ENCODE peak calls at places on chromosome 17, in eight cellular contexts. One of them, this sample, is unnamed.

GRCh38 chr17:80746262-80746935 is 201.8 kb downstream of the RPTOR start:
- DNase-seq in ovary: no peak
- DNase-seq in upper lobe of right lung: no peak
- DNase-seq in RWPE1: no peak
- DNase-seq in left ventricle myocardium inferior: no peak
- DNase-seq in neural progenitor cell: no peak
- DNase-seq in B cell: no peak
- DNase-seq in uterus: no peak
- DNase-seq in this sample: no peak

GRCh38 chr17:36597229-36597628 is 4.2 kb upstream of the MRM1 start:
- DNase-seq in ovary: no peak
- DNase-seq in upper lobe of right lung: peak
- DNase-seq in RWPE1: no peak
- DNase-seq in left ventricle myocardium inferior: no peak
- DNase-seq in neural progenitor cell: no peak
- DNase-seq in B cell: no peak
- DNase-seq in uterus: no peak
- DNase-seq in this sample: no peak

GRCh38 chr17:17778308-17779014 is 58.3 kb downstream of the SREBF1 start:
- DNase-seq in ovary: peak
- DNase-seq in upper lobe of right lung: no peak
- DNase-seq in RWPE1: no peak
- DNase-seq in left ventricle myocardium inferior: peak
- DNase-seq in neural progenitor cell: no peak
- DNase-seq in B cell: no peak
- DNase-seq in uterus: peak
- DNase-seq in this sample: no peak

GRCh38 chr17:11899494-11899893 is 97.8 kb downstream of the ZNF18 start:
- DNase-seq in ovary: no peak
- DNase-seq in upper lobe of right lung: no peak
- DNase-seq in RWPE1: no peak
- DNase-seq in left ventricle myocardium inferior: no peak
- DNase-seq in neural progenitor cell: peak
- DNase-seq in B cell: no peak
- DNase-seq in uterus: no peak
- DNase-seq in this sample: no peak

GRCh38 chr17:45320931-45321461 is 4.2 kb upstream of the MAP3K14 start:
- DNase-seq in ovary: no peak
- DNase-seq in upper lobe of right lung: no peak
- DNase-seq in RWPE1: peak
- DNase-seq in left ventricle myocardium inferior: no peak
- DNase-seq in neural progenitor cell: no peak
- DNase-seq in B cell: no peak
- DNase-seq in uterus: peak
- DNase-seq in this sample: peak

GRCh38 chr17:63611354-63611753 is 10.7 kb downstream of the TACO1 start:
- DNase-seq in ovary: no peak
- DNase-seq in upper lobe of right lung: no peak
- DNase-seq in RWPE1: no peak
- DNase-seq in left ventricle myocardium inferior: no peak
- DNase-seq in neural progenitor cell: no peak
- DNase-seq in B cell: no peak
- DNase-seq in uterus: no peak
- DNase-seq in this sample: no peak

GRCh38 chr17:28634211-28634865 is 10.6 kb downstream of the BLTP2 start:
- DNase-seq in ovary: no peak
- DNase-seq in upper lobe of right lung: no peak
- DNase-seq in RWPE1: no peak
- DNase-seq in left ventricle myocardium inferior: no peak
- DNase-seq in neural progenitor cell: no peak
- DNase-seq in B cell: no peak
- DNase-seq in uterus: no peak
- DNase-seq in this sample: no peak

GRCh38 chr17:36920032-36921000 is 17.0 kb upstream of the LHX1 start:
- DNase-seq in ovary: no peak
- DNase-seq in upper lobe of right lung: no peak
- DNase-seq in RWPE1: peak
- DNase-seq in left ventricle myocardium inferior: no peak
- DNase-seq in neural progenitor cell: peak
- DNase-seq in B cell: no peak
- DNase-seq in uterus: no peak
- DNase-seq in this sample: peak

GRCh38 chr17:58487589-58488427 is at the start of gene HSF5:
- DNase-seq in ovary: peak
- DNase-seq in upper lobe of right lung: peak
- DNase-seq in RWPE1: no peak
- DNase-seq in left ventricle myocardium inferior: peak
- DNase-seq in neural progenitor cell: no peak
- DNase-seq in B cell: peak
- DNase-seq in uterus: no peak
- DNase-seq in this sample: no peak

GRCh38 chr17:17506893-17507464 is 10.8 kb upstream of the RASD1 start:
- DNase-seq in ovary: peak
- DNase-seq in upper lobe of right lung: peak
- DNase-seq in RWPE1: no peak
- DNase-seq in left ventricle myocardium inferior: peak
- DNase-seq in neural progenitor cell: no peak
- DNase-seq in B cell: no peak
- DNase-seq in uterus: no peak
- DNase-seq in this sample: no peak

GRCh38 chr17:27581016-27581415 is 50.0 kb upstream of the LGALS9 start:
- DNase-seq in ovary: no peak
- DNase-seq in upper lobe of right lung: no peak
- DNase-seq in RWPE1: no peak
- DNase-seq in left ventricle myocardium inferior: no peak
- DNase-seq in neural progenitor cell: no peak
- DNase-seq in B cell: no peak
- DNase-seq in uterus: no peak
- DNase-seq in this sample: no peak

GRCh38 chr17:42072323-42073187 is 22.2 kb upstream of the C17orf113 start:
- DNase-seq in ovary: peak
- DNase-seq in upper lobe of right lung: peak
- DNase-seq in RWPE1: no peak
- DNase-seq in left ventricle myocardium inferior: no peak
- DNase-seq in neural progenitor cell: peak
- DNase-seq in B cell: peak
- DNase-seq in uterus: no peak
- DNase-seq in this sample: peak
- TF ChIP-seq CTCF in ovary: no peak
- TF ChIP-seq CTCF in upper lobe of right lung: peak
- TF ChIP-seq CTCF in RWPE1: no peak
- TF ChIP-seq CTCF in left ventricle myocardium inferior: no peak
- TF ChIP-seq CTCF in neural progenitor cell: no peak
- TF ChIP-seq CTCF in B cell: no peak
- TF ChIP-seq CTCF in uterus: no peak
- TF ChIP-seq CTCF in this sample: no peak

GRCh38 chr17:42118545-42118944 is 2.6 kb downstream of the KAT2A start:
- DNase-seq in ovary: no peak
- DNase-seq in upper lobe of right lung: no peak
- DNase-seq in RWPE1: no peak
- DNase-seq in left ventricle myocardium inferior: no peak
- DNase-seq in neural progenitor cell: peak
- DNase-seq in B cell: peak
- DNase-seq in uterus: no peak
- DNase-seq in this sample: peak
- TF ChIP-seq CTCF in ovary: no peak
- TF ChIP-seq CTCF in upper lobe of right lung: peak
- TF ChIP-seq CTCF in RWPE1: peak
- TF ChIP-seq CTCF in left ventricle myocardium inferior: peak
- TF ChIP-seq CTCF in neural progenitor cell: peak
- TF ChIP-seq CTCF in B cell: peak
- TF ChIP-seq CTCF in uterus: no peak
- TF ChIP-seq CTCF in this sample: peak

GRCh38 chr17:8965394-8966168 is at the start of gene PIK3R5:
- DNase-seq in ovary: peak
- DNase-seq in upper lobe of right lung: peak
- DNase-seq in RWPE1: peak
- DNase-seq in left ventricle myocardium inferior: peak
- DNase-seq in neural progenitor cell: peak
- DNase-seq in B cell: peak
- DNase-seq in uterus: no peak
- DNase-seq in this sample: no peak
- TF ChIP-seq CTCF in ovary: no peak
- TF ChIP-seq CTCF in upper lobe of right lung: no peak
- TF ChIP-seq CTCF in RWPE1: no peak
- TF ChIP-seq CTCF in left ventricle myocardium inferior: no peak
- TF ChIP-seq CTCF in neural progenitor cell: peak
- TF ChIP-seq CTCF in B cell: peak
- TF ChIP-seq CTCF in uterus: no peak
- TF ChIP-seq CTCF in this sample: no peak

DNA sequence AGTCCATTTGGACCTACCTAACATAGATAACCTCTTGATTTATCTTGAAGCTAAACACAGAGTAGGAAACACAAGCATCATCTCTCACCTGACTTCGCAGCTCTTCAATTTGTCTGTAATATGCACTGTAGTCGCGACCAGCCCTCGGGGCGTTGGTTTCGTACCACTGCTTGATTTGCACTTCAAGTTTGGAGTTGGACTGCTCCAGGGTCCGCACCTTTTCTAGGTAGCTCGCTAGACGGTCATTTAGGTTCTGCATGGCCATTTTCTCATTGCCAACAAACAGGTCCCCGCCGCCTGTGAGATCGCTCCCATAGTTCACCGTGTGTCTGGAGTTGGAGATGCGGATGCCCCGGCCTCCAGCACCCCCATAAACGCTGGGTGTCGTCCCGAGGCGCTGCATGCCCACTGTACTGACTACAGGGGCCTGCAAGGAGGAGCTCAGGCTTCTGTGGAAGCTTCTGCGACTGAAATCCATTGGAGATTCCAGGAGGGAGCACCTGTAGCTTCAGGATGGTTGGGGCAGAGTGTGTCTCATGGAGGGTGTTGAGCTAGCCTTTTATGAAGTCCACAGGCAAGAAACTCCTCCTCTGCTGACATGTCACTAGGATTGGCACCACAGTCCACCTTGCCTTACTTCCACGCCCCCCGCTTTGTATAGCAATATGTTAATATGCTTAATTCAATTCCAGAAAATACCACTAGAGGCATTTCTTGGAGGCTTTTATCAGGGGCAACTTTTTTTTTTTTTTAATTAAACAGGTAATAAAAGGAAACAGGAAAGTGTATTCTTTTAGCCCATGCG is at the start of gene KRT20:
- DNase-seq in ovary: no peak
- DNase-seq in upper lobe of right lung: no peak
- DNase-seq in RWPE1: peak
- DNase-seq in left ventricle myocardium inferior: no peak
- DNase-seq in neural progenitor cell: no peak
- DNase-seq in B cell: no peak
- DNase-seq in uterus: no peak
- DNase-seq in this sample: no peak
- TF ChIP-seq CTCF in ovary: no peak
- TF ChIP-seq CTCF in upper lobe of right lung: no peak
- TF ChIP-seq CTCF in RWPE1: peak
- TF ChIP-seq CTCF in left ventricle myocardium inferior: no peak
- TF ChIP-seq CTCF in neural progenitor cell: peak
- TF ChIP-seq CTCF in B cell: no peak
- TF ChIP-seq CTCF in uterus: no peak
- TF ChIP-seq CTCF in this sample: peak

GRCh38 chr17:79169861-79170260 is 95.2 kb downstream of the ENGASE start:
- DNase-seq in ovary: no peak
- DNase-seq in upper lobe of right lung: no peak
- DNase-seq in RWPE1: no peak
- DNase-seq in left ventricle myocardium inferior: no peak
- DNase-seq in neural progenitor cell: no peak
- DNase-seq in B cell: no peak
- DNase-seq in uterus: no peak
- DNase-seq in this sample: no peak

GRCh38 chr17:79167486-79167885 is 92.9 kb downstream of the ENGASE start:
- DNase-seq in ovary: no peak
- DNase-seq in upper lobe of right lung: no peak
- DNase-seq in RWPE1: no peak
- DNase-seq in left ventricle myocardium inferior: no peak
- DNase-seq in neural progenitor cell: no peak
- DNase-seq in B cell: no peak
- DNase-seq in uterus: no peak
- DNase-seq in this sample: no peak

GRCh38 chr17:79169366-79169765 is 94.7 kb downstream of the ENGASE start:
- DNase-seq in ovary: no peak
- DNase-seq in upper lobe of right lung: no peak
- DNase-seq in RWPE1: no peak
- DNase-seq in left ventricle myocardium inferior: no peak
- DNase-seq in neural progenitor cell: no peak
- DNase-seq in B cell: no peak
- DNase-seq in uterus: no peak
- DNase-seq in this sample: no peak

GRCh38 chr17:79171152-79171551 is 96.5 kb downstream of the ENGASE start:
- DNase-seq in ovary: no peak
- DNase-seq in upper lobe of right lung: no peak
- DNase-seq in RWPE1: no peak
- DNase-seq in left ventricle myocardium inferior: no peak
- DNase-seq in neural progenitor cell: no peak
- DNase-seq in B cell: no peak
- DNase-seq in uterus: no peak
- DNase-seq in this sample: no peak

GRCh38 chr17:79168486-79169055 is 93.9 kb downstream of the ENGASE start:
- DNase-seq in ovary: no peak
- DNase-seq in upper lobe of right lung: no peak
- DNase-seq in RWPE1: no peak
- DNase-seq in left ventricle myocardium inferior: no peak
- DNase-seq in neural progenitor cell: no peak
- DNase-seq in B cell: no peak
- DNase-seq in uterus: no peak
- DNase-seq in this sample: no peak
- TF ChIP-seq CTCF in ovary: no peak
- TF ChIP-seq CTCF in upper lobe of right lung: no peak
- TF ChIP-seq CTCF in RWPE1: no peak
- TF ChIP-seq CTCF in left ventricle myocardium inferior: no peak
- TF ChIP-seq CTCF in neural progenitor cell: no peak
- TF ChIP-seq CTCF in B cell: no peak
- TF ChIP-seq CTCF in uterus: no peak
- TF ChIP-seq CTCF in this sample: no peak

DNA sequence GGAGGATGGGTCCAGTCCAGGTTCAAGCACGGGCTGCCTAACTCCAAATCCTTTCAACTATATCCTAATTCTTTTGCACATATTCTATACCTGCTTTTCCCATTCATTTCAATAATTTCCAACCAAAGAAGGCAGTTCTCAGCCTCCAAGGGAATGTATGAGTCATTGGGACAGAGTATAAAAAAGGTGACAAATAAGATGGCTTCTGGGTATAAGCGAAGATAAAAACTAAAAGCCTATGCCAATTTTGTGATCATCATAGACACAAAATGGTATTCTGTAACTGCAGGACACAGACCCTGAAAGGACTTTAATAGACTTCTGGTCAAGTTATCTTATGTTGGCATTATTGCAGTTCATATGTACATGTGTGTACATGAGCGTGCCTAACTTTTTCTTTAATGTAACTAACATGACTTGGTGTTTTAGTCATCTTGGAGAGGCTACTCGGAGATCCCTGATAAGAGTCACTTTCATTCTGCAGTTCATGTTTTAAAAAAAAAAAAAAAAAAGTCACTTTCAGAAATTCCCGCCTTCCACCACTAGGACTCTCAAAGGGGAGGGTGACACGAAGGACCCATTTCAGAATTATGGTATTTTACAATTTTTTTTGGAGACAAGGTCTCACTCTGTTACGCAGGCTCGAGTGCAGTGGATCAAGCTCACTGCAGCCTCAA is 17.3 kb downstream of the COG1 start:
- DNase-seq in ovary: no peak
- DNase-seq in upper lobe of right lung: no peak
- DNase-seq in RWPE1: peak
- DNase-seq in left ventricle myocardium inferior: no peak
- DNase-seq in neural progenitor cell: no peak
- DNase-seq in B cell: peak
- DNase-seq in uterus: no peak
- DNase-seq in this sample: no peak
- TF ChIP-seq CTCF in ovary: no peak
- TF ChIP-seq CTCF in upper lobe of right lung: peak
- TF ChIP-seq CTCF in RWPE1: no peak
- TF ChIP-seq CTCF in left ventricle myocardium inferior: peak
- TF ChIP-seq CTCF in neural progenitor cell: peak
- TF ChIP-seq CTCF in B cell: peak
- TF ChIP-seq CTCF in uterus: no peak
- TF ChIP-seq CTCF in this sample: peak